ENCODE peak calls at places on chromosomes 7 and 10, in ten cellular contexts. R, T, A, O, Q, J, C, X, N and F are unnamed samples.

GRCh38 chr10:71779641-71780040 is 6.3 kb upstream of the VSIR start:
- DNase-seq in X (no peak), J (no peak), O (no peak), A (peak), T (no peak), R (peak), Q (no peak), C (no peak), N (no peak), F (no peak)

GRCh38 chr10:63666836-63667383 is 145.7 kb downstream of the REEP3 start:
- DNase-seq in A (no peak), Q (no peak), O (peak), T (no peak), C (peak), N (no peak), J (no peak), X (no peak), R (no peak), F (no peak)

GRCh38 chr7:497946-498655 is 21.5 kb downstream of the PDGFA start:
- DNase-seq in O (no peak), T (no peak), N (peak), J (no peak), R (peak), X (peak), C (no peak), Q (no peak), A (no peak), F (no peak)

GRCh38 chr7:142797799-142798377 is 27.1 kb downstream of the PRSS2 start:
- DNase-seq in O (no peak), T (no peak), Q (no peak), A (no peak), C (no peak), J (no peak), N (no peak), R (no peak), X (no peak), F (no peak)

GRCh38 chr10:59553127-59553649 is 156.5 kb downstream of the SLC16A9 start:
- DNase-seq in R (no peak), O (no peak), N (no peak), J (no peak), T (no peak), A (no peak), X (no peak), C (no peak), Q (no peak), F (no peak)

GRCh38 chr10:80474597-80474910 is 20.4 kb downstream of the TSPAN14 start:
- DNase-seq in J (no peak), R (no peak), C (no peak), T (no peak), N (no peak), Q (peak), A (no peak), X (no peak), O (no peak), F (peak)

GRCh38 chr10:116752563-116752962 is 10.2 kb upstream of the HSPA12A start:
- DNase-seq in O (no peak), R (no peak), Q (no peak), C (peak), J (no peak), T (no peak), A (no peak), N (no peak), X (no peak), F (no peak)

GRCh38 chr7:127976722-127977121 is 54.5 kb downstream of the LRRC4 start:
- DNase-seq in R (no peak), A (no peak), N (no peak), X (no peak), C (no peak), O (no peak), J (no peak), Q (no peak), T (no peak), F (no peak)

GRCh38 chr10:63521389-63522128 is at the start of gene REEP3:
- DNase-seq in J (peak), O (peak), R (peak), X (peak), Q (no peak), C (peak), A (peak), N (peak), T (peak), F (peak)

GRCh38 chr7:92778972-92779371 is 57.4 kb downstream of the CDK6 start:
- DNase-seq in J (no peak), X (no peak), N (no peak), T (no peak), A (peak), R (no peak), O (peak), Q (no peak), C (peak), F (no peak)

GRCh38 chr7:22420973-22421635 is 64.2 kb upstream of the RAPGEF5 start:
- DNase-seq in R (no peak), T (no peak), J (no peak), N (no peak), O (no peak), X (no peak), Q (no peak), A (no peak), C (no peak), F (no peak)

GRCh38 chr10:3568392-3568791 is 216.6 kb downstream of the KLF6 start:
- DNase-seq in T (no peak), Q (no peak), C (no peak), R (no peak), N (no peak), X (no peak), O (no peak), A (no peak), J (no peak), F (no peak)

GRCh38 chr7:47482013-47482761 is 99.7 kb downstream of the TNS3 start:
- DNase-seq in N (peak), Q (no peak), T (no peak), A (peak), R (no peak), O (no peak), X (no peak), J (no peak), C (peak), F (no peak)

GRCh38 chr10:132274986-132275385 is 32.8 kb downstream of the STK32C start:
- DNase-seq in T (no peak), A (no peak), J (no peak), C (no peak), X (no peak), O (no peak), R (peak), N (peak), Q (no peak), F (no peak)

GRCh38 chr7:136654406-136654805 is 214.0 kb upstream of the CHRM2 start:
- DNase-seq in J (no peak), C (no peak), O (no peak), A (no peak), T (no peak), N (no peak), R (no peak), Q (no peak), X (no peak), F (no peak)